ENCODE peak calls at places on chromosomes 5 and 9, in four cellular contexts. N, X, Q and W are unnamed samples.

GRCh38 chr5:132456553-132457361 is 33.8 kb downstream of the IRF1 start:
- DNase-seq in N (peak), X (no peak), Q (peak), W (no peak)

GRCh38 chr9:104073770-104074133 is 20.4 kb upstream of the SMC2 start:
- DNase-seq in N (no peak), X (no peak), Q (no peak), W (no peak)

GRCh38 chr9:26723486-26723885 is 169.1 kb downstream of the CAAP1 start:
- DNase-seq in N (no peak), X (no peak), Q (no peak), W (peak)

GRCh38 chr5:5149154-5149553 is 9.0 kb downstream of the ADAMTS16 start:
- DNase-seq in N (no peak), X (no peak), Q (no peak), W (no peak)

GRCh38 chr5:141493500-141494422 is 4.9 kb downstream of the PCDHGC5 start:
- DNase-seq in N (no peak), X (peak), Q (no peak), W (no peak)

GRCh38 chr9:132141948-132142594 is 19.8 kb upstream of the NTNG2 start:
- DNase-seq in N (no peak), X (no peak), Q (no peak), W (no peak)

GRCh38 chr9:134339183-134339806 is 13.0 kb downstream of the RXRA start:
- DNase-seq in N (no peak), X (no peak), Q (no peak), W (no peak)

GRCh38 chr9:37540634-37541033 is 35.5 kb downstream of the FBXO10 start:
- DNase-seq in N (no peak), X (no peak), Q (no peak), W (no peak)

GRCh38 chr5:91357012-91357634 is 26.0 kb downstream of the ARRDC3 start:
- DNase-seq in N (no peak), X (no peak), Q (no peak), W (peak)

GRCh38 chr9:75432386-75432785 is 344.1 kb downstream of the OSTF1 start:
- DNase-seq in N (no peak), X (no peak), Q (no peak), W (no peak)

GRCh38 chr9:124794902-124795491 is 18.1 kb downstream of the OLFML2A start:
- DNase-seq in N (no peak), X (no peak), Q (no peak), W (no peak)

GRCh38 chr5:7320641-7321170 is 75.2 kb upstream of the ADCY2 start:
- DNase-seq in N (no peak), X (no peak), Q (no peak), W (no peak)

GRCh38 chr9:125409637-125410521 is 148.3 kb downstream of the GAPVD1 start:
- DNase-seq in N (peak), X (no peak), Q (no peak), W (no peak)

GRCh38 chr9:37676411-37676830 is 25.7 kb downstream of the FRMPD1 start:
- DNase-seq in N (no peak), X (peak), Q (no peak), W (no peak)

GRCh38 chr9:88388886-88389617 is 808 bp downstream of the SPIN1 start:
- DNase-seq in N (peak), X (peak), Q (peak), W (peak)

GRCh38 chr5:153753645-153754432 is 263.4 kb downstream of the GRIA1 start:
- DNase-seq in N (no peak), X (no peak), Q (no peak), W (peak)

GRCh38 chr5:152942633-152943336 is 537.7 kb upstream of the NMUR2 start:
- DNase-seq in N (no peak), X (no peak), Q (no peak), W (no peak)

GRCh38 chr9:127390243-127390535 is 6.8 kb upstream of the SLC2A8 start:
- DNase-seq in N (no peak), X (no peak), Q (no peak), W (no peak)

GRCh38 chr5:42992035-42992570 is 48.0 kb downstream of the ANXA2R start:
- DNase-seq in N (peak), X (peak), Q (no peak), W (peak)

GRCh38 chr9:90890146-90890545 is 88.5 kb downstream of the SYK start:
- DNase-seq in N (no peak), X (no peak), Q (no peak), W (no peak)

GRCh38 chr5:41266377-41266776 is 53.0 kb upstream of the C6 start:
- DNase-seq in N (no peak), X (no peak), Q (no peak), W (no peak)

GRCh38 chr5:178149199-178149932 is 4.3 kb downstream of the NHP2 start:
- DNase-seq in N (no peak), X (no peak), Q (no peak), W (no peak)

GRCh38 chr5:65262094-65262493 is 219.6 kb downstream of the ADAMTS6 start:
- DNase-seq in N (no peak), X (no peak), Q (no peak), W (no peak)

GRCh38 chr5:32461441-32462120 is 17.0 kb upstream of the ZFR start:
- DNase-seq in N (no peak), X (no peak), Q (no peak), W (peak)

GRCh38 chr5:159010611-159011497 is 88.9 kb downstream of the EBF1 start:
- DNase-seq in N (no peak), X (no peak), Q (no peak), W (no peak)

GRCh38 chr9:922731-923130 is 53.7 kb upstream of the DMRT3 start:
- DNase-seq in N (no peak), X (no peak), Q (no peak), W (no peak)

GRCh38 chr5:77486344-77486962 is 5.7 kb downstream of the WDR41 start:
- DNase-seq in N (no peak), X (no peak), Q (no peak), W (peak)

GRCh38 chr9:94909250-94909894 is 182.9 kb downstream of the AOPEP start:
- DNase-seq in N (peak), X (no peak), Q (no peak), W (no peak)